ENCODE peak calls at places on chromosomes 16 and 17, in ten cellular contexts. B is esophagus muscularis mucosa, C is fibroblast of lung, O is choroid plexus epithelial cell, F is mucosa of descending colon, Q is DND-41, D is cardiac muscle cell, W is H9, Y is ovary, N is type B pancreatic cell. Z is an unnamed sample.

GRCh38 chr16:17461951-17462729 is 8.6 kb downstream of the XYLT1 start:
- DNase-seq in D (no peak), W (peak), Y (no peak), Q (no peak), O (no peak), N (no peak), C (no peak), F (peak), B (no peak), Z (no peak)

GRCh38 chr17:57277923-57278604 is 21.7 kb downstream of the MSI2 start:
- DNase-seq in Y (no peak), Q (peak), W (no peak), C (no peak), N (no peak), D (no peak), F (no peak), B (no peak), O (no peak), Z (no peak)

GRCh38 chr16:24141466-24141865 is 114.7 kb upstream of the CACNG3 start:
- DNase-seq in F (no peak), N (no peak), W (no peak), B (no peak), O (no peak), C (no peak), Y (no peak), D (no peak), Q (no peak), Z (no peak)

GRCh38 chr16:52546291-52546941 is 527 bp downstream of the TOX3 start:
- DNase-seq in W (peak), B (peak), D (peak), C (no peak), F (peak), Y (no peak), N (no peak), O (no peak), Q (no peak), Z (no peak)

GRCh38 chr16:14057878-14058382 is 13.2 kb upstream of the MRTFB start:
- DNase-seq in F (no peak), C (peak), N (no peak), D (no peak), O (peak), W (no peak), B (no peak), Y (no peak), Q (no peak), Z (peak)

GRCh38 chr17:81210466-81210865 is 12.3 kb downstream of the CEP131 start:
- DNase-seq in C (no peak), O (no peak), Q (no peak), W (no peak), Y (no peak), B (no peak), N (no peak), D (no peak), F (no peak), Z (no peak)

GRCh38 chr17:60231234-60231633 is 81.5 kb downstream of the CA4 start:
- DNase-seq in N (no peak), O (peak), Q (no peak), C (peak), D (peak), Y (no peak), F (no peak), B (no peak), W (no peak), Z (no peak)

GRCh38 chr17:46121165-46121764 is 72.0 kb downstream of the KANSL1 start:
- DNase-seq in F (no peak), C (no peak), D (no peak), Y (no peak), N (no peak), B (no peak), O (no peak), W (no peak), Q (no peak), Z (no peak)

GRCh38 chr16:12390644-12391043 is 413.0 kb downstream of the CPPED1 start:
- DNase-seq in W (no peak), N (no peak), B (no peak), F (no peak), D (no peak), Y (no peak), C (peak), Q (no peak), O (peak), Z (no peak)

DNA sequence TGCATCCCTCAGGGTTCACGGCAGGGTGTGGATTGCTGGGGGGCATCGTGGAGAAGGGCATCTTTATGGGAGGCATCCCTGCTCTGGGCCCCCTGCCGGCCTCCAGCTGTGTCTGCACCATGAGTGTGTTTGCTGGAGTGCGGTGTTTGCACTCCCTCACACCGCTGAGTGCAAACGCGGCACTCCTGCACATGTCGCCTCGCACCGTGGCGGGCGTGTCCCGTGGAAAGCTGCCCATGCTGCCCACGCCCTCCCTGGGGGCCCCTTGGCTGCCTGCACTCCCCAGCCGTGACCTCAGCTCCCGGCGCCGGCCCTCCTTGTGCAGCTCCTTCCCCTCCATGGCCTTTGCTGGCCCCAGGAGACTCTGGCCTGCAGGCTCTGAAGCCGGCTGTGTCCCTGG is 74.6 kb upstream of the ZNF750 start:
- DNase-seq in D (no peak), O (no peak), W (no peak), F (peak), B (no peak), Y (no peak), C (no peak), N (no peak), Q (no peak), Z (no peak)
- TF ChIP-seq CTCF in D (peak), O (no peak), W (no peak), F (peak), B (peak), Y (no peak), C (no peak), N (no peak), Q (no peak), Z (no peak)

DNA sequence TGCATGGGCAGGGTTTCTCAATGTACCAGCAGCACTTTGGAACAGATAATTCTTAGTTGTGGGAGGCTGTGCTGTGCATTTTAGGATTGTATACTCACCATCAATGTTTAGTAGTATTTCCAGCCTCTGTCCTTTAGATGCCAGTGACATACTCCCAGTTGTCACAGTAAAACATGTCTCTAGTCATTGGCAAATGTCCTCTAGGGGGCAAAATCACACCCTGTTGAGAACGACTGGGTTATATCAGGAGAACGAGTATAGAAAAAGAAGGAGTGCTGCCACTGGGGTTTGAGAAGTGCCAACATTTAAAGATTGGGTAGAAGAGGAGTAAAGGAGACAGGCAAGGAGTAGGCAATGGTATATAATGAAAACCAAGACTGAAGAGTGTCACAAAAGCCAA is 37.9 kb upstream of the SMIM36 start:
- DNase-seq in W (no peak), D (peak), C (no peak), F (no peak), B (no peak), Y (no peak), N (no peak), Q (no peak), O (peak), Z (no peak)
- TF ChIP-seq CTCF in W (peak), D (peak), C (peak), F (no peak), B (peak), Y (no peak), N (no peak), Q (peak), O (peak), Z (peak)

DNA sequence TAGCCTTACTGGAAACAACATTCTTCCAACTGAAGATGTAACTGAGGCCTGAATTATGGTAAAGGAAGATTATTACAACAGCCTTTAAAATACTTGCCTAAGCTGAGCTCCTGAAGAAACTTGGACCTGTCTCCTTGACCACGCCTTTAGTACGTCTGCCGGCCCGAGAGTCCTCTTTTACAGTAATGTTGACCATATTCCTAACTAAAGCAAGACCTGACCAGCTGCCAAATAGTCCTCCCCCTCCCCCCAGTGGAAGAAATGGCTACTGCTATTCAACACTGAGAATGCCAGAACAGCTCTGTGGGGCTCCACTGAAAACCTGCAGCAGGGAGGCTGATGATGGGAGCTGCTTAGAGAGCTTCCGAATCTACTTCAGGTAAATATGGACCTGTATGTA is 12.6 kb upstream of the FOXJ1 start:
- DNase-seq in B (no peak), D (no peak), O (peak), N (no peak), F (no peak), Y (no peak), W (peak), C (peak), Q (no peak), Z (no peak)
- TF ChIP-seq CTCF in B (peak), D (peak), O (peak), N (peak), F (no peak), Y (no peak), W (peak), C (peak), Q (peak), Z (no peak)

GRCh38 chr16:715448-716249 is 731 bp downstream of the METRN start:
- DNase-seq in F (no peak), Y (no peak), C (peak), N (no peak), O (peak), W (peak), B (no peak), D (peak), Q (peak), Z (no peak)
- TF ChIP-seq CTCF in F (no peak), Y (no peak), C (no peak), N (peak), O (no peak), W (peak), B (no peak), D (peak), Q (peak), Z (peak)

GRCh38 chr17:916315-916714 is 63.3 kb downstream of the NXN start:
- DNase-seq in W (no peak), Y (no peak), F (no peak), C (no peak), Q (no peak), O (no peak), B (no peak), D (no peak), N (no peak), Z (no peak)
- TF ChIP-seq CTCF in W (peak), Y (no peak), F (no peak), C (no peak), Q (no peak), O (peak), B (peak), D (no peak), N (peak), Z (peak)

GRCh38 chr16:80611930-80612327 is 71.1 kb downstream of the DYNLRB2 start:
- DNase-seq in Q (no peak), N (no peak), D (no peak), Y (no peak), W (no peak), C (no peak), O (no peak), B (no peak), F (no peak), Z (peak)

GRCh38 chr16:80615751-80616150 is 75.0 kb downstream of the DYNLRB2 start:
- DNase-seq in N (no peak), D (no peak), Q (no peak), C (no peak), F (no peak), B (peak), W (no peak), O (no peak), Y (no peak), Z (no peak)

GRCh38 chr16:80616362-80616761 is 75.6 kb downstream of the DYNLRB2 start:
- DNase-seq in N (no peak), C (no peak), F (no peak), D (no peak), O (no peak), B (peak), Q (no peak), W (no peak), Y (no peak), Z (peak)

GRCh38 chr16:80612461-80613017 is 71.7 kb downstream of the DYNLRB2 start:
- DNase-seq in B (peak), Q (no peak), N (no peak), D (no peak), F (no peak), W (no peak), C (no peak), Y (no peak), O (no peak), Z (peak)

GRCh38 chr16:80614908-80615696 is 74.3 kb downstream of the DYNLRB2 start:
- DNase-seq in F (no peak), O (peak), Y (no peak), D (no peak), N (no peak), Q (no peak), B (no peak), W (no peak), C (peak), Z (no peak)
- TF ChIP-seq CTCF in F (no peak), O (peak), Y (no peak), D (peak), N (no peak), Q (no peak), B (no peak), W (no peak), C (no peak), Z (no peak)

DNA sequence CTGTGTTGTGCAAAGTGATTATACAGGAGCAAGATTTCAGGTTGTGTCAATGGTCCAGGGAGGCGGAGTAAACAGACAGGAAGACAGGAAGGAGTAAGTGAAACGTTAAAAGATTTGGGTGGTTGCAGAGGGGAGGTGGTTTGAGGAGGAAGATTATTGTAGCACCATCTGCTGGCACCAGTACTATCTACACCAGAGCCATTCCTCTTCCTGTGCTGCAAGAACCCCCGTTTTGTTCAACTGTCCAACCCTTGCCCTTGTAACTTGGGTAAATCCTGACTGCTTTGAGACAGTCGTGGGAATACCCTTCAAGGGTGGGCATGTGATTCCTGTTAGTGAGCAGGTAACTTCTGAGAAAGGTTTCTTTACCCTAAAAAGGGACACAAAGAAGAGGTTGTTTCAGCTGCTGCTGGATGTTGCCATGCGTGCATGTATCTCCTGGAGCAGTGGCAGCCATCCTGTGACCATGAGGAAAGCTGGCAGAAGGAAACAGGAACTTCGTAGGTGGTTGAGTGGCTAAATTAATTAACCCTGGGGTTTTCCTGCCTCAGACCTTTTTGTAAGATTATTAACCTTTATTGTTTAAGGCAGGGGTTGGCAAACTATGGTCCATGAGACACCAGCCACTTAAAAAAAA is 124.1 kb downstream of the PRKCA start:
- DNase-seq in B (no peak), C (peak), O (peak), Y (no peak), F (no peak), D (no peak), N (no peak), Q (peak), W (peak), Z (no peak)
- TF ChIP-seq CTCF in B (no peak), C (peak), O (peak), Y (no peak), F (no peak), D (peak), N (peak), Q (peak), W (peak), Z (peak)

GRCh38 chr16:65579050-65579449 is 457.2 kb upstream of the CDH11 start:
- DNase-seq in F (no peak), W (peak), Y (no peak), O (peak), D (peak), C (no peak), N (no peak), Q (no peak), B (no peak), Z (no peak)
- TF ChIP-seq CTCF in F (no peak), W (no peak), Y (no peak), O (no peak), D (no peak), C (no peak), N (no peak), Q (no peak), B (no peak), Z (no peak)